ENCODE peak calls at places on chromosomes 13 and 19, in ten cellular contexts. R is pancreas; S is aorta; Y is BJ; G is upper lobe of right lung; F is stimulated activated CD8-positive, alpha-beta memory T cell treated with anti-CD3 and anti-CD28 coated beads, Interleukin-7, amount 100 ng/mL, for 1 hour; E is EL; N is epithelial cell of esophagus; O is NCI-H187 treated with DMSO at 0.1 percent for 48 hours; T is HEK293T. M is an unnamed sample.

GRCh38 chr19:3818479-3818878 is 32.3 kb upstream of the MATK start:
- DNase-seq in R (no peak), S (no peak), Y (peak; percentile 11), G (no peak), F (no peak), E (peak; percentile 48), N (peak; percentile 58), O (no peak), T (no peak), M (no peak)

GRCh38 chr19:42113641-42114348 is 18.5 kb downstream of the POU2F2 start:
- DNase-seq in R (no peak), S (peak; percentile 81), Y (peak; percentile 91), G (no peak), F (no peak), E (peak; percentile 100), N (peak; percentile 98), O (peak; percentile 94), T (no peak), M (no peak)

GRCh38 chr19:54431255-54431838 is 16.1 kb downstream of the TTYH1 start:
- DNase-seq in R (peak; percentile 88), S (no peak), Y (no peak), G (peak; percentile 83), F (no peak), E (no peak), N (peak; percentile 38), O (no peak), T (no peak), M (no peak)

GRCh38 chr19:10946964-10947657 is 13.7 kb upstream of the SMARCA4 start:
- DNase-seq in R (no peak), S (no peak), Y (no peak), G (no peak), F (no peak), E (peak; percentile 64), N (no peak), O (no peak), T (no peak), M (no peak)

GRCh38 chr13:113532156-113532806 is 41.8 kb upstream of the DCUN1D2 start:
- DNase-seq in R (no peak), S (peak; percentile 36), Y (no peak), G (peak; percentile 43), F (no peak), E (peak; percentile 65), N (no peak), O (no peak), T (no peak), M (no peak)

GRCh38 chr19:16115309-16116039 is 3.8 kb downstream of the RAB8A start:
- DNase-seq in R (no peak), S (no peak), Y (no peak), G (no peak), F (no peak), E (no peak), N (no peak), O (no peak), T (no peak), M (no peak)

GRCh38 chr13:99663185-99663825 is 162.0 kb downstream of the TM9SF2 start:
- DNase-seq in R (no peak), S (no peak), Y (no peak), G (no peak), F (no peak), E (no peak), N (no peak), O (no peak), T (no peak), M (no peak)

GRCh38 chr13:33272531-33273124 is 12.9 kb downstream of the STARD13 start:
- DNase-seq in R (no peak), S (no peak), Y (no peak), G (no peak), F (no peak), E (no peak), N (peak; percentile 78), O (no peak), T (no peak), M (no peak)

GRCh38 chr13:110568649-110569048 is 7.1 kb upstream of the RAB20 start:
- DNase-seq in R (no peak), S (peak; percentile 48), Y (no peak), G (peak; percentile 6), F (no peak), E (no peak), N (no peak), O (no peak), T (no peak), M (no peak)

GRCh38 chr19:46791944-46792343 is 3.5 kb upstream of the SLC1A5 start:
- DNase-seq in R (no peak), S (no peak), Y (no peak), G (no peak), F (no peak), E (peak; percentile 69), N (no peak), O (no peak), T (no peak), M (no peak)

GRCh38 chr13:101576452-101576851 is 124.0 kb downstream of the ITGBL1 start:
- DNase-seq in R (no peak), S (no peak), Y (no peak), G (no peak), F (no peak), E (peak; percentile 13), N (peak; percentile 43), O (no peak), T (no peak), M (no peak)

GRCh38 chr19:18895038-18895827 is 725 bp downstream of the CERS1 start:
- DNase-seq in R (peak; percentile 74), S (no peak), Y (no peak), G (no peak), F (no peak), E (peak; percentile 63), N (peak; percentile 13), O (no peak), T (peak; percentile 63), M (peak; percentile 40)

GRCh38 chr19:28075229-28075628 is 1137.7 kb downstream of the UQCRFS1 start:
- DNase-seq in R (no peak), S (no peak), Y (no peak), G (no peak), F (no peak), E (no peak), N (no peak), O (no peak), T (no peak), M (no peak)

GRCh38 chr13:77028202-77028601 is 1.2 kb upstream of the FBXL3 start:
- DNase-seq in R (no peak), S (no peak), Y (no peak), G (no peak), F (no peak), E (peak; percentile 44), N (peak; percentile 7), O (no peak), T (peak; percentile 34), M (no peak)

GRCh38 chr13:28716511-28716910 is 2.3 kb downstream of the SLC46A3 start:
- DNase-seq in R (no peak), S (no peak), Y (peak; percentile 79), G (no peak), F (no peak), E (peak; percentile 89), N (peak; percentile 98), O (no peak), T (no peak), M (no peak)